ENCODE peak calls at places on chromosomes 5 and 9, in eight cellular contexts. S, L, W, X, B, D, T and C are unnamed samples.

GRCh38 chr5:151659001-151659754 is 27.5 kb downstream of the SPARC start:
- DNase-seq in S (peak), L (peak), W (peak), X (peak), B (peak), D (peak), T (peak), C (peak)

GRCh38 chr9:114845373-114845772 is 39.5 kb upstream of the TNFSF15 start:
- DNase-seq in S (no peak), L (no peak), W (no peak), X (no peak), B (no peak), D (no peak), T (no peak), C (no peak)

GRCh38 chr5:77292026-77292757 is 81.7 kb downstream of the PDE8B start:
- DNase-seq in S (no peak), L (no peak), W (no peak), X (no peak), B (no peak), D (no peak), T (no peak), C (no peak)

GRCh38 chr5:154844800-154845199 is 5.6 kb downstream of the FAXDC2 start:
- DNase-seq in S (no peak), L (no peak), W (no peak), X (no peak), B (no peak), D (no peak), T (no peak), C (no peak)

GRCh38 chr9:73143606-73144328 is 7.9 kb upstream of the ANXA1 start:
- DNase-seq in S (no peak), L (peak), W (no peak), X (peak), B (no peak), D (no peak), T (peak), C (no peak)

GRCh38 chr5:159341914-159342313 is 11.6 kb upstream of the IL12B start:
- DNase-seq in S (peak), L (peak), W (peak), X (peak), B (no peak), D (peak), T (peak), C (no peak)

GRCh38 chr5:93620487-93621339 is 37.7 kb downstream of the NR2F1 start:
- DNase-seq in S (peak), L (peak), W (peak), X (peak), B (peak), D (peak), T (peak), C (peak)

GRCh38 chr5:87243161-87243877 is 24.4 kb upstream of the RASA1 start:
- DNase-seq in S (no peak), L (no peak), W (no peak), X (peak), B (no peak), D (no peak), T (no peak), C (no peak)

GRCh38 chr9:114503522-114504340 is 1.5 kb downstream of the WHRN start:
- DNase-seq in S (no peak), L (no peak), W (no peak), X (no peak), B (peak), D (peak), T (no peak), C (peak)

GRCh38 chr5:178238711-178239592 is 6.3 kb upstream of the PHYKPL start:
- DNase-seq in S (no peak), L (no peak), W (no peak), X (no peak), B (no peak), D (peak), T (no peak), C (no peak)

GRCh38 chr9:129596541-129597328 is 24.2 kb downstream of the C9orf50 start:
- DNase-seq in S (peak), L (no peak), W (no peak), X (peak), B (no peak), D (no peak), T (no peak), C (no peak)

GRCh38 chr9:74036549-74037231 is 460.4 kb upstream of the RORB start:
- DNase-seq in S (no peak), L (no peak), W (no peak), X (peak), B (no peak), D (no peak), T (no peak), C (no peak)